ENCODE peak calls at places on chromosome 5, in eight cellular contexts. D, G, T, S, F, V, L and E are unnamed samples.

GRCh38 chr5:107673368-107674136 is 2.8 kb upstream of the EFNA5 start:
- DNase-seq in D (peak; percentile 79), G (peak; percentile 93), T (peak; percentile 93), S (peak; percentile 93), F (peak; percentile 71), V (peak; percentile 48), L (peak; percentile 86), E (peak; percentile 81)

GRCh38 chr5:16140944-16141343 is 38.6 kb downstream of the MARCHF11 start:
- DNase-seq in D (no peak), G (no peak), T (no peak), S (no peak), F (no peak), V (no peak), L (no peak), E (no peak)

GRCh38 chr5:93076566-93076965 is 504.5 kb downstream of the NR2F1-AS1 start:
- DNase-seq in D (no peak), G (no peak), T (no peak), S (no peak), F (no peak), V (no peak), L (no peak), E (no peak)

GRCh38 chr5:57780306-57780958 is 297.8 kb upstream of the ACTBL2 start:
- DNase-seq in D (peak; percentile 37), G (no peak), T (peak; percentile 1), S (no peak), F (peak; percentile 27), V (no peak), L (no peak), E (no peak)

GRCh38 chr5:154758501-154758900 is 3.3 kb downstream of the LARP1 start:
- DNase-seq in D (no peak), G (no peak), T (no peak), S (no peak), F (no peak), V (no peak), L (no peak), E (no peak)

GRCh38 chr5:95057610-95058009 is 227.3 kb downstream of the MCTP1 start:
- DNase-seq in D (no peak), G (no peak), T (no peak), S (no peak), F (no peak), V (no peak), L (no peak), E (no peak)

GRCh38 chr5:87243161-87243877 is 24.4 kb upstream of the RASA1 start:
- DNase-seq in D (no peak), G (no peak), T (no peak), S (peak; percentile 76), F (peak; percentile 57), V (no peak), L (no peak), E (no peak)

GRCh38 chr5:35365756-35366155 is 135.5 kb upstream of the PRLR start:
- DNase-seq in D (no peak), G (no peak), T (no peak), S (no peak), F (no peak), V (no peak), L (no peak), E (no peak)

GRCh38 chr5:128674837-128675446 is 136.9 kb upstream of the FBN2 start:
- DNase-seq in D (no peak), G (peak; percentile 57), T (no peak), S (peak; percentile 66), F (peak; percentile 7), V (no peak), L (no peak), E (peak; percentile 16)

GRCh38 chr5:80399553-80400239 is 8.2 kb upstream of the ZFYVE16 start:
- DNase-seq in D (no peak), G (no peak), T (no peak), S (peak; percentile 80), F (peak; percentile 31), V (peak; percentile 54), L (no peak), E (peak; percentile 24)

GRCh38 chr5:168552146-168552545 is 23.0 kb downstream of the FBLL1 start:
- DNase-seq in D (peak; percentile 45), G (no peak), T (no peak), S (no peak), F (peak; percentile 97), V (no peak), L (no peak), E (no peak)

GRCh38 chr5:97986069-97986468 is 787.4 kb upstream of the RGMB start:
- DNase-seq in D (no peak), G (no peak), T (no peak), S (peak; percentile 60), F (peak; percentile 65), V (no peak), L (no peak), E (no peak)

GRCh38 chr5:66527478-66527877 is 68.7 kb upstream of the MAST4 start:
- DNase-seq in D (no peak), G (no peak), T (no peak), S (no peak), F (no peak), V (no peak), L (no peak), E (no peak)

GRCh38 chr5:131324311-131324710 is 60.5 kb downstream of the CDC42SE2 start:
- DNase-seq in D (peak; percentile 18), G (no peak), T (no peak), S (no peak), F (no peak), V (no peak), L (no peak), E (no peak)

GRCh38 chr5:78060421-78060820 is 234.1 kb downstream of the AP3B1 start:
- DNase-seq in D (no peak), G (no peak), T (no peak), S (no peak), F (peak; percentile 41), V (no peak), L (no peak), E (no peak)

GRCh38 chr5:142215915-142216681 is 107.5 kb downstream of the NDFIP1 start:
- DNase-seq in D (peak; percentile 75), G (no peak), T (no peak), S (peak; percentile 88), F (peak; percentile 99), V (no peak), L (no peak), E (no peak)

GRCh38 chr5:162248107-162248713 is 180.6 kb downstream of the GABRG2 start:
- DNase-seq in D (no peak), G (peak; percentile 9), T (no peak), S (no peak), F (no peak), V (no peak), L (no peak), E (no peak)

GRCh38 chr5:105501315-105501714 is 1938.7 kb upstream of the NUDT12 start:
- DNase-seq in D (no peak), G (no peak), T (no peak), S (no peak), F (no peak), V (no peak), L (no peak), E (no peak)

GRCh38 chr5:105503950-105504349 is 1941.4 kb upstream of the NUDT12 start:
- DNase-seq in D (no peak), G (no peak), T (no peak), S (peak; percentile 20), F (peak; percentile 10), V (no peak), L (no peak), E (no peak)

GRCh38 chr5:105508519-105508918 is 1945.9 kb upstream of the NUDT12 start:
- DNase-seq in D (no peak), G (no peak), T (no peak), S (peak; percentile 7), F (peak; percentile 24), V (no peak), L (no peak), E (no peak)

GRCh38 chr5:105506692-105507277 is 1944.2 kb upstream of the NUDT12 start:
- DNase-seq in D (no peak), G (no peak), T (peak; percentile 41), S (peak; percentile 54), F (no peak), V (no peak), L (no peak), E (no peak)
- TF ChIP-seq CTCF in D (peak; percentile 17), G (peak; percentile 60), T (peak; percentile 24), S (peak; percentile 76), F (peak; percentile 30), V (no peak), L (peak; percentile 6), E (no peak)

GRCh38 chr5:110968246-110969005 is 103.1 kb upstream of the TSLP start:
- DNase-seq in D (no peak), G (no peak), T (no peak), S (peak; percentile 70), F (peak; percentile 8), V (no peak), L (no peak), E (no peak)

GRCh38 chr5:110977927-110978326 is 93.6 kb upstream of the TSLP start:
- DNase-seq in D (no peak), G (no peak), T (no peak), S (no peak), F (peak; percentile 2), V (no peak), L (no peak), E (no peak)

GRCh38 chr5:110969502-110969901 is 102.0 kb upstream of the TSLP start:
- DNase-seq in D (no peak), G (no peak), T (no peak), S (peak; percentile 9), F (no peak), V (no peak), L (no peak), E (no peak)

GRCh38 chr5:110973510-110973909 is 98.0 kb upstream of the TSLP start:
- DNase-seq in D (no peak), G (no peak), T (no peak), S (no peak), F (no peak), V (no peak), L (no peak), E (no peak)
- TF ChIP-seq CTCF in D (no peak), G (no peak), T (no peak), S (no peak), F (no peak), V (no peak), L (no peak), E (no peak)

GRCh38 chr5:115151208-115151805 is 18.4 kb downstream of the TRIM36 start:
- DNase-seq in D (no peak), G (no peak), T (no peak), S (no peak), F (no peak), V (no peak), L (no peak), E (no peak)

GRCh38 chr5:115147052-115147451 is 22.7 kb downstream of the TRIM36 start:
- DNase-seq in D (no peak), G (no peak), T (no peak), S (no peak), F (peak; percentile 39), V (no peak), L (no peak), E (no peak)

GRCh38 chr5:115150512-115150911 is 19.2 kb downstream of the TRIM36 start:
- DNase-seq in D (no peak), G (no peak), T (no peak), S (no peak), F (no peak), V (no peak), L (no peak), E (no peak)
- TF ChIP-seq CTCF in D (no peak), G (no peak), T (no peak), S (no peak), F (no peak), V (no peak), L (no peak), E (no peak)

GRCh38 chr5:1204693-1205242 is 3.4 kb downstream of the SLC6A19 start:
- DNase-seq in D (no peak), G (no peak), T (peak; percentile 59), S (peak; percentile 2), F (peak; percentile 8), V (no peak), L (no peak), E (no peak)
- TF ChIP-seq CTCF in D (no peak), G (peak; percentile 56), T (peak; percentile 38), S (peak; percentile 23), F (peak; percentile 28), V (no peak), L (no peak), E (no peak)